ENCODE peak calls at places on chromosomes 13 and 19, in ten cellular contexts. O is NCI-H2171; N is ovary; S is AML-193; Q is body of pancreas; U is CD4-positive, alpha-beta T cell; R is CD8-positive, alpha-beta T cell; A is activated CD8-positive, alpha-beta memory T cell treated with anti-CD3 and anti-CD28 coated beads, Interleukin-2, amount 50 U/mL, for 4 hours; W is pancreas; C is activated T-cell treated with anti-CD3 and anti-CD28 coated beads, Interleukin-2, amount 50 U/mL, for 72 hours. B is an unnamed sample.

GRCh38 chr13:106491928-106492327 is 43.5 kb downstream of the EFNB2 start:
- DNase-seq in O (no peak), N (no peak), S (no peak), Q (no peak), U (no peak), R (no peak), A (no peak), W (no peak), C (no peak), B (no peak)

GRCh38 chr13:86900906-86901305 is 770.3 kb upstream of the SLITRK5 start:
- DNase-seq in O (no peak), N (no peak), S (no peak), Q (no peak), U (no peak), R (no peak), A (no peak), W (no peak), C (no peak), B (no peak)

GRCh38 chr19:41753159-41753558 is 2.2 kb upstream of the CEACAM6 start:
- DNase-seq in O (no peak), N (no peak), S (peak), Q (peak), U (peak), R (peak), A (peak), W (peak), C (peak), B (peak)

GRCh38 chr19:27833031-27833430 is 1379.9 kb downstream of the UQCRFS1 start:
- DNase-seq in O (no peak), N (no peak), S (no peak), Q (no peak), U (no peak), R (no peak), A (no peak), W (no peak), C (no peak), B (no peak)

GRCh38 chr13:40550130-40550529 is 116.3 kb downstream of the FOXO1 start:
- DNase-seq in O (no peak), N (no peak), S (no peak), Q (no peak), U (no peak), R (no peak), A (no peak), W (no peak), C (no peak), B (no peak)

GRCh38 chr13:54637377-54637776 is 1608.8 kb downstream of the OLFM4 start:
- DNase-seq in O (no peak), N (no peak), S (no peak), Q (no peak), U (no peak), R (no peak), A (no peak), W (no peak), C (no peak), B (peak)

GRCh38 chr13:30049692-30050091 is 199.3 kb upstream of the UBL3 start:
- DNase-seq in O (no peak), N (no peak), S (no peak), Q (no peak), U (no peak), R (no peak), A (no peak), W (no peak), C (peak), B (peak)

GRCh38 chr19:46863818-46864629 is 3.2 kb downstream of the ARHGAP35 start:
- DNase-seq in O (no peak), N (no peak), S (peak), Q (no peak), U (no peak), R (no peak), A (no peak), W (no peak), C (no peak), B (peak)

GRCh38 chr13:107678075-107678689 is 537.2 kb downstream of the LIG4 start:
- DNase-seq in O (no peak), N (no peak), S (no peak), Q (no peak), U (no peak), R (no peak), A (no peak), W (no peak), C (no peak), B (peak)

GRCh38 chr19:17872251-17873001 is 681 bp downstream of the SLC5A5 start:
- DNase-seq in O (no peak), N (no peak), S (no peak), Q (no peak), U (no peak), R (peak), A (no peak), W (no peak), C (peak), B (no peak)

GRCh38 chr13:108455320-108455719 is 174.1 kb upstream of the MYO16 start:
- DNase-seq in O (no peak), N (no peak), S (no peak), Q (no peak), U (no peak), R (no peak), A (no peak), W (no peak), C (no peak), B (no peak)

GRCh38 chr13:104143760-104144406 is 1077.7 kb upstream of the SLC10A2 start:
- DNase-seq in O (no peak), N (no peak), S (no peak), Q (no peak), U (no peak), R (no peak), A (no peak), W (no peak), C (no peak), B (peak)

GRCh38 chr19:681029-681626 is 4.9 kb downstream of the FSTL3 start:
- DNase-seq in O (no peak), N (peak), S (peak), Q (peak), U (peak), R (no peak), A (peak), W (peak), C (peak), B (peak)

GRCh38 chr13:88031980-88032562 is 360.9 kb downstream of the SLITRK5 start:
- DNase-seq in O (no peak), N (no peak), S (no peak), Q (no peak), U (no peak), R (no peak), A (no peak), W (no peak), C (no peak), B (peak)

GRCh38 chr19:47637550-47637949 is 28.6 kb downstream of the BICRA start:
- DNase-seq in O (no peak), N (no peak), S (no peak), Q (no peak), U (no peak), R (no peak), A (no peak), W (no peak), C (no peak), B (no peak)

GRCh38 chr19:46772170-46773017 is 16.0 kb downstream of the SLC1A5 start:
- DNase-seq in O (no peak), N (no peak), S (no peak), Q (no peak), U (no peak), R (no peak), A (no peak), W (no peak), C (no peak), B (no peak)

GRCh38 chr13:113013303-113013702 is 44.3 kb downstream of the MCF2L start:
- DNase-seq in O (no peak), N (no peak), S (no peak), Q (no peak), U (no peak), R (no peak), A (no peak), W (no peak), C (no peak), B (peak)

GRCh38 chr19:42281175-42282035 is 12.4 kb downstream of the CIC start:
- DNase-seq in O (peak), N (peak), S (no peak), Q (peak), U (no peak), R (no peak), A (peak), W (peak), C (peak), B (no peak)

GRCh38 chr13:101654916-101655315 is 202.4 kb downstream of the ITGBL1 start:
- DNase-seq in O (no peak), N (no peak), S (no peak), Q (no peak), U (no peak), R (no peak), A (no peak), W (no peak), C (no peak), B (no peak)

GRCh38 chr13:51349016-51349415 is 9.5 kb downstream of the SERPINE3 start:
- DNase-seq in O (no peak), N (no peak), S (no peak), Q (no peak), U (no peak), R (no peak), A (no peak), W (no peak), C (no peak), B (no peak)

GRCh38 chr13:50645092-50645491 is 198.4 kb downstream of the DLEU7 start:
- DNase-seq in O (no peak), N (no peak), S (no peak), Q (no peak), U (no peak), R (no peak), A (no peak), W (no peak), C (no peak), B (peak)

GRCh38 chr19:913080-913748 is at the start of gene R3HDM4:
- DNase-seq in O (no peak), N (peak), S (peak), Q (peak), U (peak), R (peak), A (peak), W (peak), C (peak), B (peak)

GRCh38 chr13:75495938-75496337 is 14.0 kb upstream of the TBC1D4 start:
- DNase-seq in O (no peak), N (no peak), S (no peak), Q (no peak), U (no peak), R (no peak), A (no peak), W (no peak), C (no peak), B (no peak)

GRCh38 chr19:49455729-49456128 is 2.7 kb downstream of the ALDH16A1 start:
- DNase-seq in O (no peak), N (no peak), S (no peak), Q (no peak), U (no peak), R (no peak), A (no peak), W (no peak), C (no peak), B (no peak)

GRCh38 chr19:9741476-9742171 is 26.9 kb downstream of the ZNF846 start:
- DNase-seq in O (no peak), N (no peak), S (no peak), Q (no peak), U (no peak), R (no peak), A (no peak), W (no peak), C (no peak), B (peak)

GRCh38 chr13:50129065-50129922 is 114.0 kb downstream of the KCNRG start:
- DNase-seq in O (peak), N (no peak), S (no peak), Q (no peak), U (no peak), R (no peak), A (no peak), W (no peak), C (no peak), B (no peak)

GRCh38 chr13:99995503-99996176 is 14.1 kb downstream of the ZIC2 start:
- DNase-seq in O (no peak), N (no peak), S (no peak), Q (no peak), U (no peak), R (no peak), A (no peak), W (no peak), C (no peak), B (no peak)

GRCh38 chr13:110109910-110110309 is 197.0 kb downstream of the COL4A1 start:
- DNase-seq in O (no peak), N (peak), S (no peak), Q (no peak), U (no peak), R (no peak), A (no peak), W (no peak), C (no peak), B (no peak)

GRCh38 chr19:19270749-19271571 is 2.1 kb downstream of the TM6SF2 start:
- DNase-seq in O (no peak), N (no peak), S (no peak), Q (no peak), U (no peak), R (no peak), A (no peak), W (no peak), C (no peak), B (no peak)

GRCh38 chr19:2291185-2291751 is 9.3 kb upstream of the PEAK3 start:
- DNase-seq in O (no peak), N (no peak), S (peak), Q (no peak), U (no peak), R (no peak), A (no peak), W (no peak), C (no peak), B (no peak)

GRCh38 chr13:49315036-49315565 is 67.4 kb downstream of the CDADC1 start:
- DNase-seq in O (no peak), N (no peak), S (no peak), Q (no peak), U (no peak), R (no peak), A (no peak), W (no peak), C (no peak), B (no peak)

GRCh38 chr19:19900124-19900523 is 622 bp upstream of the ZNF93 start:
- DNase-seq in O (peak), N (no peak), S (no peak), Q (no peak), U (no peak), R (no peak), A (no peak), W (no peak), C (peak), B (no peak)

GRCh38 chr13:49540552-49540951 is 44.8 kb downstream of the PHF11 start:
- DNase-seq in O (no peak), N (no peak), S (no peak), Q (no peak), U (no peak), R (no peak), A (peak), W (no peak), C (no peak), B (peak)

GRCh38 chr19:35779033-35779432 is 3.7 kb downstream of the ARHGAP33 start:
- DNase-seq in O (no peak), N (no peak), S (no peak), Q (no peak), U (no peak), R (no peak), A (no peak), W (no peak), C (no peak), B (no peak)

GRCh38 chr19:21028969-21029268 is 8.5 kb downstream of the ZNF430 start:
- DNase-seq in O (no peak), N (no peak), S (no peak), Q (no peak), U (no peak), R (no peak), A (no peak), W (no peak), C (no peak), B (no peak)

GRCh38 chr13:24097667-24098066 is 62.9 kb upstream of the SPATA13 start:
- DNase-seq in O (no peak), N (no peak), S (no peak), Q (no peak), U (no peak), R (no peak), A (no peak), W (no peak), C (peak), B (no peak)

GRCh38 chr19:6481541-6482342 is at the start of gene DENND1C:
- DNase-seq in O (no peak), N (no peak), S (peak), Q (no peak), U (peak), R (peak), A (peak), W (no peak), C (peak), B (peak)

GRCh38 chr13:43433691-43434121 is 353.1 kb downstream of the ENOX1 start:
- DNase-seq in O (no peak), N (no peak), S (no peak), Q (no peak), U (no peak), R (no peak), A (no peak), W (no peak), C (no peak), B (peak)

GRCh38 chr13:27857271-27857670 is 62.5 kb upstream of the PDX1 start:
- DNase-seq in O (peak), N (no peak), S (no peak), Q (no peak), U (no peak), R (no peak), A (no peak), W (no peak), C (no peak), B (no peak)

B was measured in PC-3.